ENCODE peak calls at places on chromosome 15, in five cellular contexts. One of them, this sample, is unnamed.

GRCh38 chr15:61197187-61197586 is 31.9 kb downstream of the RORA start:
- DNase-seq in fibroblast of pulmonary artery: no peak
- DNase-seq in heart left ventricle: no peak
- DNase-seq in heart right ventricle: no peak
- DNase-seq in mucosa of descending colon: no peak
- DNase-seq in this sample: no peak

GRCh38 chr15:79896131-79896633 is 632 bp downstream of the MTHFS start:
- DNase-seq in heart right ventricle: no peak
- DNase-seq in mucosa of descending colon: no peak
- DNase-seq in fibroblast of pulmonary artery: no peak
- DNase-seq in heart left ventricle: no peak
- DNase-seq in this sample: no peak

GRCh38 chr15:63043391-63044076 is 987 bp downstream of the TPM1 start:
- DNase-seq in heart left ventricle: no peak
- DNase-seq in fibroblast of pulmonary artery: no peak
- DNase-seq in mucosa of descending colon: no peak
- DNase-seq in heart right ventricle: no peak
- DNase-seq in this sample: no peak

GRCh38 chr15:76502678-76503077 is 166.1 kb downstream of the ISL2 start:
- DNase-seq in heart right ventricle: no peak
- DNase-seq in heart left ventricle: no peak
- DNase-seq in mucosa of descending colon: no peak
- DNase-seq in fibroblast of pulmonary artery: peak; percentile 2
- DNase-seq in this sample: no peak

GRCh38 chr15:31977812-31978662 is 52.3 kb upstream of the CHRNA7 start:
- DNase-seq in mucosa of descending colon: peak; percentile 79
- DNase-seq in heart right ventricle: peak; percentile 37
- DNase-seq in heart left ventricle: peak; percentile 39
- DNase-seq in fibroblast of pulmonary artery: peak; percentile 36
- DNase-seq in this sample: peak; percentile 48

GRCh38 chr15:80951941-80952340 is 37.7 kb downstream of the MESD start:
- DNase-seq in mucosa of descending colon: no peak
- DNase-seq in fibroblast of pulmonary artery: no peak
- DNase-seq in heart right ventricle: no peak
- DNase-seq in heart left ventricle: no peak
- DNase-seq in this sample: no peak

GRCh38 chr15:38069506-38069905 is 135.1 kb downstream of the TMCO5A start:
- DNase-seq in heart left ventricle: peak; percentile 16
- DNase-seq in heart right ventricle: peak; percentile 23
- DNase-seq in mucosa of descending colon: peak; percentile 80
- DNase-seq in fibroblast of pulmonary artery: peak; percentile 84
- DNase-seq in this sample: peak; percentile 74

GRCh38 chr15:65772909-65773308 is 19.2 kb downstream of the DENND4A start:
- DNase-seq in heart left ventricle: no peak
- DNase-seq in mucosa of descending colon: no peak
- DNase-seq in heart right ventricle: no peak
- DNase-seq in fibroblast of pulmonary artery: no peak
- DNase-seq in this sample: no peak

GRCh38 chr15:66748320-66748779 is 46.3 kb downstream of the SMAD6 start:
- DNase-seq in heart left ventricle: no peak
- DNase-seq in fibroblast of pulmonary artery: peak; percentile 69
- DNase-seq in mucosa of descending colon: no peak
- DNase-seq in heart right ventricle: no peak
- DNase-seq in this sample: no peak

GRCh38 chr15:28888302-28888894 is 2.6 kb downstream of the APBA2 start:
- DNase-seq in heart right ventricle: no peak
- DNase-seq in fibroblast of pulmonary artery: no peak
- DNase-seq in heart left ventricle: no peak
- DNase-seq in mucosa of descending colon: no peak
- DNase-seq in this sample: no peak

GRCh38 chr15:66169023-66169422 is 84.5 kb downstream of the MEGF11 start:
- DNase-seq in heart left ventricle: no peak
- DNase-seq in heart right ventricle: no peak
- DNase-seq in mucosa of descending colon: no peak
- DNase-seq in fibroblast of pulmonary artery: no peak
- DNase-seq in this sample: no peak

GRCh38 chr15:36156855-36157521 is 422.4 kb upstream of the CDIN1 start:
- DNase-seq in heart right ventricle: no peak
- DNase-seq in heart left ventricle: peak; percentile 10
- DNase-seq in mucosa of descending colon: peak; percentile 7
- DNase-seq in fibroblast of pulmonary artery: peak; percentile 87
- DNase-seq in this sample: no peak
- H3K4me3 ChIP-seq in heart right ventricle: no peak overlapping the region
- H3K4me3 ChIP-seq in heart left ventricle: no peak overlapping the region
- H3K4me3 ChIP-seq in mucosa of descending colon: no peak overlapping the region
- H3K4me3 ChIP-seq in fibroblast of pulmonary artery: no peak overlapping the region
- H3K4me3 ChIP-seq in this sample: no peak overlapping the region

GRCh38 chr15:50655555-50655954 is 31.0 kb downstream of the TRPM7 start:
- DNase-seq in fibroblast of pulmonary artery: no peak
- DNase-seq in mucosa of descending colon: no peak
- DNase-seq in heart left ventricle: no peak
- DNase-seq in heart right ventricle: no peak
- DNase-seq in this sample: no peak
- H3K4me3 ChIP-seq in fibroblast of pulmonary artery: no peak overlapping the region
- H3K4me3 ChIP-seq in mucosa of descending colon: no peak overlapping the region
- H3K4me3 ChIP-seq in heart left ventricle: no peak overlapping the region
- H3K4me3 ChIP-seq in heart right ventricle: no peak overlapping the region
- H3K4me3 ChIP-seq in this sample: no peak overlapping the region

GRCh38 chr15:96330064-96330449 is 443 bp upstream of the NR2F2 start:
- DNase-seq in mucosa of descending colon: peak; percentile 70
- DNase-seq in heart left ventricle: no peak
- DNase-seq in fibroblast of pulmonary artery: peak; percentile 87
- DNase-seq in heart right ventricle: no peak
- DNase-seq in this sample: peak; percentile 58

GRCh38 chr15:96330450-96331140 is at the start of gene NR2F2:
- DNase-seq in heart right ventricle: peak; percentile 93
- DNase-seq in mucosa of descending colon: peak; percentile 98
- DNase-seq in heart left ventricle: peak; percentile 95
- DNase-seq in fibroblast of pulmonary artery: peak; percentile 99
- DNase-seq in this sample: peak; percentile 97

GRCh38 chr15:96331141-96331941 is 841 bp downstream of the NR2F2 start:
- DNase-seq in fibroblast of pulmonary artery: peak; percentile 80
- DNase-seq in heart left ventricle: no peak
- DNase-seq in heart right ventricle: no peak
- DNase-seq in mucosa of descending colon: no peak
- DNase-seq in this sample: peak; percentile 65

GRCh38 chr15:96328101-96328958 is 2.2 kb upstream of the NR2F2 start:
- DNase-seq in mucosa of descending colon: no peak
- DNase-seq in heart right ventricle: no peak
- DNase-seq in fibroblast of pulmonary artery: peak; percentile 49
- DNase-seq in heart left ventricle: no peak
- DNase-seq in this sample: no peak

DNA sequence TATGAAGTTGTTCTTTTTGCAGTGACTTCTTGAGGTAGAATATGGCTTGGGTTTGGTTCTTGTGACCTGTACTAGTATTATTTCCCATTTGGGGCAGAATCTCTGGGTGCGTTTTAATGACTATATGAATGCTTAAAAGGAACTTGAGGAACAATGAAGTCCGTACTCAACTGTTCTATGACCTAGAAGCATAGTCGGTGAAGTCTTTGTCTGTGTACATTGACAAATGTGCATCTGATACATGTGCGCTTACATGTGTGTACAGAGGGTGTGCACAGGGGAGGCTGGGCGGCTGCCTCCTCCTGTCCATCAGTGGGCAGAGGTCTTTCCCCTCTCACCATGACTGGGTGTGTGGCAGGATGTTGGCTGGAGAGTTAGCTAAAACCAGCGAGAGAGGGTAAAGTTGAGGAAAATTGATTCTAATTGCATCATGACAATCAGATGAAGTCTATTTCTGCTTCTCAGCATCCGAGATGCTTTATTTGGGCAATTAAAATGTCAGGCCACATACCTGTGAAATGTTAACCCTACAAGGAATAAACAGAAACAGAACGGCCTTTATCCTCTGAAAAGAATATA is 1.0 kb upstream of the NR2F2 start:
- DNase-seq in heart right ventricle: no peak
- DNase-seq in heart left ventricle: no peak
- DNase-seq in mucosa of descending colon: no peak
- DNase-seq in fibroblast of pulmonary artery: peak; percentile 38
- DNase-seq in this sample: no peak
- H3K4me3 ChIP-seq in heart right ventricle: peak overlapping the region; percentile 79
- H3K4me3 ChIP-seq in heart left ventricle: peak overlapping the region; percentile 83
- H3K4me3 ChIP-seq in mucosa of descending colon: peak overlapping the region; percentile 14
- H3K4me3 ChIP-seq in fibroblast of pulmonary artery: peak overlapping the region; percentile 90
- H3K4me3 ChIP-seq in this sample: no peak overlapping the region

DNA sequence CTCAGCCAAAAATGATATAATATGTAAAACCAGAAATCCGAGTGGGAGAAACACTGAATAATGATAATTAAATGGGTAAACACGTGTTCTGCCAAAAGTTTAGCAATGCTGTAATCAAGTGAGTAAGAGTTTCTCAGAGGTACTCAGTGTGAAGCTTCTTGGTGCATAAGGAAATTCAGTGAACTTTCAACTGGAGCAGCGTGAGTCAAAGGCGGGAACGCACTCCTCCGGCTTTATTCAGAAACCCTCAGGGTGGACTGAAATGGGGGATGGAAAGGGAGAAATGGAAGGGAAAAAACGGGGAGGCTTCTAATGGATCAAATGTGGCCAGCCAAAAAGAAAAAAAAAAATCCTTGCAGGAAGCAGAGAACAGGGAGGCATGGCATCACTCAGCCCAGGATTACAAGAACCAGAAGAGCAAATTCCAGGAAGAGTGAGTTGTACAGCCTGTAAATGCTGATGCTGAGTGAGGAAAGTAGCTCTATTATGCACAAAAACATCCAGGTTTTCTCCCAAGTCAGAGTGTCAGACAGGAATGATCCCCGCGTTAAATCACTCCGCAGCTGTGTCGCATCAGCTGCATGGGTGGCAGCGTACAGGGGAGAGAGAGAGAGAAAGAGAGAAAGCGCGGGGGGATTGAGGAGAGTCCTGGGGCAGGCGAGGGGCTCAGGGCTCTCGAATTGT is 85.3 kb downstream of the ASB7 start:
- DNase-seq in mucosa of descending colon: no peak
- DNase-seq in fibroblast of pulmonary artery: peak; percentile 88
- DNase-seq in heart right ventricle: no peak
- DNase-seq in heart left ventricle: no peak
- DNase-seq in this sample: no peak
- H3K4me3 ChIP-seq in mucosa of descending colon: no peak overlapping the region
- H3K4me3 ChIP-seq in fibroblast of pulmonary artery: peak overlapping the region; percentile 26
- H3K4me3 ChIP-seq in heart right ventricle: no peak overlapping the region
- H3K4me3 ChIP-seq in heart left ventricle: no peak overlapping the region
- H3K4me3 ChIP-seq in this sample: no peak overlapping the region

DNA sequence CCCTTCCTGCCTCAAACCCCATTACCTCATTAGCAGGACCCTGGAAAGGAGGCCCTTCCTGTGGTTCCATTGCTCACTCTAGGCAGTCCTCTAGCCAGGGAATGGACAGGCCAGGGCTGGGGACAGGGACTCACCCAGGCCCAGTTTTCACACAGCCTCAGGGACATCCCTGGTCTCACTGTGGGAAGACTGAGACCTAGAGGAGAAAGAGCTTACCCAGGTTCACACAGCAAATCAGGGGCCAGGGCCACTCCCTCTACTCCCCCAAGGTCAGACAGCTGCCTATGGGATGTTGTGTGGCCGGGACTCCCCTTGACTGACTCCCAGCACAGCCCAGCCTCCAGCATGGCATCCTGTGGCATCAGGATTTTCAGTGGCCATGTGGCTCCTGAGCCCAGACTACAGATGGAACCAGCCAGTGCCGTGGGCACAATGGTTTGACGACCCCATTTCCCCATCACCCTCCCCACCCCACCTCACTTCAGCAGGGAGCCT is 49.3 kb downstream of the ADAMTS7 start:
- DNase-seq in heart right ventricle: no peak
- DNase-seq in fibroblast of pulmonary artery: no peak
- DNase-seq in mucosa of descending colon: no peak
- DNase-seq in heart left ventricle: no peak
- DNase-seq in this sample: no peak
- H3K4me3 ChIP-seq in heart right ventricle: no peak overlapping the region
- H3K4me3 ChIP-seq in fibroblast of pulmonary artery: no peak overlapping the region
- H3K4me3 ChIP-seq in mucosa of descending colon: no peak overlapping the region
- H3K4me3 ChIP-seq in heart left ventricle: no peak overlapping the region
- H3K4me3 ChIP-seq in this sample: no peak overlapping the region

DNA sequence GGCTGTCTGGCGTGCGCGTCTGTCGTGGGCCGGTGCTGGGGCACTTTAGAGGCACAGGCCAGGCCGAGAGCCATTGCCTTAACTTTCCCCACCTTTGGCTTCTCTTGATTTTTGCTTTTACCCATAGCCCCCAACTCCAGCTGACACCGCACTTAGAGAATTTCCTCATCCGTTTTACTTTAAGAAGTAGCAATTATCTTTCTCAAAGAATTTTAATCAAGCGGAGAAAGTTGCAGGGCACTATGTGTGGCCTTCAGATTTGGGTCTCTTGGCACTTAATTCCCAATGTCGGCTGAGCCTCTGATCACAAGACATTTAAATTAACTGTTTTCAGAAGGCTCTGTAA is 1.2 kb downstream of the ALDH1A3 start:
- DNase-seq in fibroblast of pulmonary artery: no peak
- DNase-seq in mucosa of descending colon: no peak
- DNase-seq in heart left ventricle: no peak
- DNase-seq in heart right ventricle: no peak
- DNase-seq in this sample: no peak
- H3K4me3 ChIP-seq in fibroblast of pulmonary artery: peak overlapping the region; percentile 66
- H3K4me3 ChIP-seq in mucosa of descending colon: no peak overlapping the region
- H3K4me3 ChIP-seq in heart left ventricle: no peak overlapping the region
- H3K4me3 ChIP-seq in heart right ventricle: peak overlapping the region; percentile 63
- H3K4me3 ChIP-seq in this sample: no peak overlapping the region

DNA sequence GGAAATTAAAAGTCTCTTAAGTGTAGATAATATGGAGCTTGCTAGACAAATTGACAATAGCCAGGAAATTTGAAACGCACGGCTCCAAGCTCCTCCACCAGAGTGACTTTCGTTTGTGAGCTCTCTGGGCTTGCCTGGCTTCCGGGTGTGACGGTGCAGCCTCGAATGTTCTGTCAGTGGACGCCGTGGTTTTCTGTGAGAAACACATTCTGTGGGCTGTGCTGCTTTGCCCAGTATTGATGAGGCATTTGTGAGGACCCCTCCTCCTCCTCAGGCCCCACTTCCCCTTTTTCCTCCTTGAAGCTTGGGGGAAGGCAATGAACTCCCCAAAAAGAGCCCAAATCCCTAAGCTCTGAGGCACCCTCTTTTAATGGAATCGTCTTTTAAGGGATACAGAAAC is 40.7 kb downstream of the POLR2M start:
- DNase-seq in mucosa of descending colon: peak; percentile 13
- DNase-seq in fibroblast of pulmonary artery: no peak
- DNase-seq in heart left ventricle: no peak
- DNase-seq in heart right ventricle: peak; percentile 16
- DNase-seq in this sample: peak; percentile 17
- H3K4me3 ChIP-seq in mucosa of descending colon: no peak overlapping the region
- H3K4me3 ChIP-seq in fibroblast of pulmonary artery: no peak overlapping the region
- H3K4me3 ChIP-seq in heart left ventricle: no peak overlapping the region
- H3K4me3 ChIP-seq in heart right ventricle: peak overlapping the region; percentile 24
- H3K4me3 ChIP-seq in this sample: no peak overlapping the region

GRCh38 chr15:73927003-73927475 is 777 bp downstream of the LOXL1 start:
- DNase-seq in heart right ventricle: peak; percentile 56
- DNase-seq in heart left ventricle: no peak
- DNase-seq in mucosa of descending colon: peak; percentile 46
- DNase-seq in fibroblast of pulmonary artery: no peak
- DNase-seq in this sample: peak; percentile 47
- H3K4me3 ChIP-seq in heart right ventricle: peak overlapping the region; percentile 70
- H3K4me3 ChIP-seq in heart left ventricle: peak overlapping the region; percentile 56
- H3K4me3 ChIP-seq in mucosa of descending colon: no peak overlapping the region
- H3K4me3 ChIP-seq in fibroblast of pulmonary artery: peak overlapping the region; percentile 69
- H3K4me3 ChIP-seq in this sample: peak overlapping the region; percentile 25

DNA sequence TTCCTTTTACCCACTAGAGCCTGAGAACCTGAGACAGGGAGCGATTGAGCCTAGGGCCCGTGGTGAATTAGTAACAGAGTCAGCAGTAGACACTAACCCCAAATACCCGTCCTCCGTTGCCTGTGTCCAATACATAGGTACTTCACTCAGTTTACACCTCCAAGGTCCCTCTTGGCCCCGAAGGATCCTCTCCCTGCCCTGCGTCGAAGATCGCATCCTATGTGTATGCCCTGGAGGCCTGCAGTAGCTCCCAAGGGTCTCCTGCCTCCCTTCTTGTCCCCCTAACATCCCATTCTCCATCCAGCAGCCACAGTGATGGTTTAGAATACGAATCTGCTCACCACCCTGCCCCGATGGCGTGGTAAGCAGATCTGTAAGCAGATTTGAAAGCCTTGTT is 67.0 kb downstream of the ISG20 start:
- DNase-seq in fibroblast of pulmonary artery: no peak
- DNase-seq in mucosa of descending colon: no peak
- DNase-seq in heart right ventricle: no peak
- DNase-seq in heart left ventricle: no peak
- DNase-seq in this sample: no peak
- H3K4me3 ChIP-seq in fibroblast of pulmonary artery: peak overlapping the region; percentile 40
- H3K4me3 ChIP-seq in mucosa of descending colon: no peak overlapping the region
- H3K4me3 ChIP-seq in heart right ventricle: peak overlapping the region; percentile 57
- H3K4me3 ChIP-seq in heart left ventricle: peak overlapping the region; percentile 35
- H3K4me3 ChIP-seq in this sample: peak overlapping the region; percentile 34